ENCODE peak calls at places on chromosome 9, in five cellular contexts. One of them, this sample, is unnamed. For H3K9me3, the result is how much of the 10 kb centered on the place peaks cover.

GRCh38 chr9:121282309-121283071 is 14.5 kb downstream of the GSN start:
- DNase-seq in colonic mucosa: peak
- DNase-seq in CD4-positive, alpha-beta memory T cell: no peak
- DNase-seq in kidney: peak
- DNase-seq in neural progenitor cell: no peak
- DNase-seq in this sample: no peak

GRCh38 chr9:130857864-130858730 is 23.0 kb downstream of the ABL1 start:
- DNase-seq in colonic mucosa: no peak
- DNase-seq in CD4-positive, alpha-beta memory T cell: no peak
- DNase-seq in kidney: peak
- DNase-seq in neural progenitor cell: no peak
- DNase-seq in this sample: no peak

GRCh38 chr9:88092699-88093359 is 45.4 kb downstream of the SPATA31C2 start:
- DNase-seq in colonic mucosa: no peak
- DNase-seq in CD4-positive, alpha-beta memory T cell: no peak
- DNase-seq in kidney: no peak
- DNase-seq in neural progenitor cell: no peak
- DNase-seq in this sample: no peak

GRCh38 chr9:121750715-121751623 is 99.5 kb downstream of the DAB2IP start:
- DNase-seq in colonic mucosa: no peak
- DNase-seq in CD4-positive, alpha-beta memory T cell: no peak
- DNase-seq in kidney: peak
- DNase-seq in neural progenitor cell: peak
- DNase-seq in this sample: no peak

GRCh38 chr9:76921161-76921560 is 15.2 kb upstream of the PRUNE2 start:
- DNase-seq in colonic mucosa: no peak
- DNase-seq in CD4-positive, alpha-beta memory T cell: no peak
- DNase-seq in kidney: no peak
- DNase-seq in neural progenitor cell: no peak
- DNase-seq in this sample: no peak

GRCh38 chr9:126375386-126375785 is 48.8 kb downstream of the MVB12B start:
- DNase-seq in colonic mucosa: peak
- DNase-seq in CD4-positive, alpha-beta memory T cell: no peak
- DNase-seq in kidney: no peak
- DNase-seq in neural progenitor cell: peak
- DNase-seq in this sample: peak

GRCh38 chr9:27292646-27293045 is 4.3 kb downstream of the EQTN start:
- DNase-seq in colonic mucosa: no peak
- DNase-seq in CD4-positive, alpha-beta memory T cell: no peak
- DNase-seq in kidney: no peak
- DNase-seq in neural progenitor cell: peak
- DNase-seq in this sample: no peak

GRCh38 chr9:98805506-98806272 is 1.8 kb upstream of the GALNT12 start:
- DNase-seq in colonic mucosa: no peak
- DNase-seq in CD4-positive, alpha-beta memory T cell: no peak
- DNase-seq in kidney: no peak
- DNase-seq in neural progenitor cell: no peak
- DNase-seq in this sample: no peak

GRCh38 chr9:89595646-89596045 is 9.2 kb upstream of the GADD45G start:
- DNase-seq in colonic mucosa: peak
- DNase-seq in CD4-positive, alpha-beta memory T cell: no peak
- DNase-seq in kidney: no peak
- DNase-seq in neural progenitor cell: no peak
- DNase-seq in this sample: no peak

GRCh38 chr9:72169185-72169584 is 19.9 kb downstream of the GDA start:
- DNase-seq in colonic mucosa: no peak
- DNase-seq in CD4-positive, alpha-beta memory T cell: no peak
- DNase-seq in kidney: no peak
- DNase-seq in neural progenitor cell: no peak
- DNase-seq in this sample: no peak

GRCh38 chr9:24516463-24516862 is 29.2 kb downstream of the IZUMO3 start:
- DNase-seq in colonic mucosa: no peak
- DNase-seq in CD4-positive, alpha-beta memory T cell: no peak
- DNase-seq in kidney: no peak
- DNase-seq in neural progenitor cell: no peak
- DNase-seq in this sample: no peak

GRCh38 chr9:90012825-90013425 is 408.1 kb downstream of the GADD45G start:
- DNase-seq in colonic mucosa: no peak
- DNase-seq in CD4-positive, alpha-beta memory T cell: no peak
- DNase-seq in kidney: no peak
- DNase-seq in neural progenitor cell: no peak
- DNase-seq in this sample: no peak

GRCh38 chr9:94919376-94920098 is 193.0 kb downstream of the AOPEP start:
- DNase-seq in colonic mucosa: no peak
- DNase-seq in CD4-positive, alpha-beta memory T cell: no peak
- DNase-seq in kidney: no peak
- DNase-seq in neural progenitor cell: no peak
- DNase-seq in this sample: no peak

GRCh38 chr9:121398374-121398773 is 28.3 kb upstream of the STOM start:
- DNase-seq in colonic mucosa: no peak
- DNase-seq in CD4-positive, alpha-beta memory T cell: no peak
- DNase-seq in kidney: no peak
- DNase-seq in neural progenitor cell: no peak
- DNase-seq in this sample: no peak

GRCh38 chr9:35415769-35416427 is 74.0 kb upstream of the RUSC2 start:
- DNase-seq in colonic mucosa: no peak
- DNase-seq in CD4-positive, alpha-beta memory T cell: no peak
- DNase-seq in kidney: no peak
- DNase-seq in neural progenitor cell: peak
- DNase-seq in this sample: no peak

GRCh38 chr9:114184071-114184470 is 28.7 kb downstream of the COL27A1 start:
- DNase-seq in colonic mucosa: no peak
- DNase-seq in CD4-positive, alpha-beta memory T cell: no peak
- DNase-seq in kidney: peak
- DNase-seq in neural progenitor cell: no peak
- DNase-seq in this sample: peak

GRCh38 chr9:29198861-29199260 is 1625.6 kb upstream of the C9orf72 start:
- DNase-seq in colonic mucosa: no peak
- DNase-seq in CD4-positive, alpha-beta memory T cell: no peak
- DNase-seq in kidney: no peak
- DNase-seq in neural progenitor cell: no peak
- DNase-seq in this sample: no peak

GRCh38 chr9:34547960-34548603 is 25.3 kb upstream of the ENHO start:
- DNase-seq in colonic mucosa: peak
- DNase-seq in CD4-positive, alpha-beta memory T cell: peak
- DNase-seq in kidney: peak
- DNase-seq in neural progenitor cell: peak
- DNase-seq in this sample: peak

GRCh38 chr9:129761901-129762359 is 9.1 kb upstream of the PTGES start:
- DNase-seq in colonic mucosa: peak
- DNase-seq in CD4-positive, alpha-beta memory T cell: no peak
- DNase-seq in kidney: no peak
- DNase-seq in neural progenitor cell: peak
- DNase-seq in this sample: no peak

GRCh38 chr9:96751815-96752214 is 26.1 kb downstream of the ZNF510 start:
- DNase-seq in colonic mucosa: no peak
- DNase-seq in CD4-positive, alpha-beta memory T cell: no peak
- DNase-seq in kidney: no peak
- DNase-seq in neural progenitor cell: no peak
- DNase-seq in this sample: no peak
- H3K9me3 ChIP-seq in colonic mucosa: under half
- H3K9me3 ChIP-seq in CD4-positive, alpha-beta memory T cell: under half
- H3K9me3 ChIP-seq in kidney: under half
- H3K9me3 ChIP-seq in neural progenitor cell: under half
- H3K9me3 ChIP-seq in this sample: under half

GRCh38 chr9:11973011-11973410 is 720.2 kb upstream of the TYRP1 start:
- DNase-seq in colonic mucosa: no peak
- DNase-seq in CD4-positive, alpha-beta memory T cell: no peak
- DNase-seq in kidney: no peak
- DNase-seq in neural progenitor cell: no peak
- DNase-seq in this sample: no peak
- H3K9me3 ChIP-seq in colonic mucosa: under half
- H3K9me3 ChIP-seq in CD4-positive, alpha-beta memory T cell: under half
- H3K9me3 ChIP-seq in kidney: under half
- H3K9me3 ChIP-seq in neural progenitor cell: under half
- H3K9me3 ChIP-seq in this sample: under half

GRCh38 chr9:103397868-103398600 is 402.9 kb downstream of the CYLC2 start:
- DNase-seq in colonic mucosa: peak
- DNase-seq in CD4-positive, alpha-beta memory T cell: peak
- DNase-seq in kidney: no peak
- DNase-seq in neural progenitor cell: peak
- DNase-seq in this sample: peak
- H3K9me3 ChIP-seq in colonic mucosa: under half
- H3K9me3 ChIP-seq in CD4-positive, alpha-beta memory T cell: under half
- H3K9me3 ChIP-seq in kidney: under half
- H3K9me3 ChIP-seq in neural progenitor cell: under half
- H3K9me3 ChIP-seq in this sample: under half

GRCh38 chr9:69582544-69583297 is 89.5 kb downstream of the APBA1 start:
- DNase-seq in colonic mucosa: no peak
- DNase-seq in CD4-positive, alpha-beta memory T cell: no peak
- DNase-seq in kidney: no peak
- DNase-seq in neural progenitor cell: no peak
- DNase-seq in this sample: peak
- H3K9me3 ChIP-seq in colonic mucosa: under half
- H3K9me3 ChIP-seq in CD4-positive, alpha-beta memory T cell: under half
- H3K9me3 ChIP-seq in kidney: under half
- H3K9me3 ChIP-seq in neural progenitor cell: under half
- H3K9me3 ChIP-seq in this sample: under half

GRCh38 chr9:103210607-103211006 is 215.5 kb downstream of the CYLC2 start:
- DNase-seq in colonic mucosa: no peak
- DNase-seq in CD4-positive, alpha-beta memory T cell: no peak
- DNase-seq in kidney: no peak
- DNase-seq in neural progenitor cell: no peak
- DNase-seq in this sample: no peak
- H3K9me3 ChIP-seq in colonic mucosa: under half
- H3K9me3 ChIP-seq in CD4-positive, alpha-beta memory T cell: under half
- H3K9me3 ChIP-seq in kidney: under half
- H3K9me3 ChIP-seq in neural progenitor cell: under half
- H3K9me3 ChIP-seq in this sample: under half

DNA sequence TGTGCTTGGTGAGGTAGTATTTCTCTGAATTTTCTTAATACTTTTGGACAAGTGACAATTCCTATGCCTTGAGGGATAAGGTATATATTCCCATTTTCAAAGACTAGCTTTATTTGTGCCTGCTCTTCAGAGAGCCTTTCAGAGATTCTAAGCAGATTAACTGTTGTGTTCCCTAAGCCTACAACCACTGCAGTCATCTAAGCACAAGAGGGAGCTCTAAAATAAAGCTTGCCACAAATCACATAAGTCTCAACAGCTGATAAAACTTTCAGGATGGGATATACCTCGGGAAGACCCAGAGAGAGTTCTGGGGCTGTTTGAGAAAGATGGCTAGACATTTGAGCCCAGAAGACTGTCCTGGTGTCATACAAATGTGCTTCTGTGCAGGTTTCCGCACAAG is 157.3 kb downstream of the CYLC2 start:
- DNase-seq in colonic mucosa: no peak
- DNase-seq in CD4-positive, alpha-beta memory T cell: no peak
- DNase-seq in kidney: no peak
- DNase-seq in neural progenitor cell: peak
- DNase-seq in this sample: no peak
- H3K9me3 ChIP-seq in colonic mucosa: under half
- H3K9me3 ChIP-seq in CD4-positive, alpha-beta memory T cell: under half
- H3K9me3 ChIP-seq in kidney: under half
- H3K9me3 ChIP-seq in neural progenitor cell: under half
- H3K9me3 ChIP-seq in this sample: under half

DNA sequence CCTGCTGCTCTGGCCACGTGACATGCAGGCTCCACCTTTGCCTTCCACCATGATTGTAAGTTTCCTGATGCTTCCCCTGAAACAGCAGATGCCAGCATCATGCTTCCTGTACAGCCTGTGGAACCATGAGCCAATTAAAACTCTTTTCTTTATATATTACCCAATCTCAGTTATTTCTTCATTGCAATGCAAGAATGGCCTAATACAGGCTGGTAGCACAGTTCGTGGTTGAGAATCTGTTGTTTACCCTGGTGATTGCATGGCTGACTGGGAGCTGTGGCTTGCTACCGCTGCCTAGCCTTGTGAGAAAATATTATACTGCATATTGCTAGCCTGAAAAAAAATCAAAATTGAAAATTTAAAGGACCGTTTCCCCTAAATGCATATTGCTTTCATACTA is 44.8 kb upstream of the PTPN3 start:
- DNase-seq in colonic mucosa: no peak
- DNase-seq in CD4-positive, alpha-beta memory T cell: no peak
- DNase-seq in kidney: no peak
- DNase-seq in neural progenitor cell: no peak
- DNase-seq in this sample: no peak
- H3K9me3 ChIP-seq in colonic mucosa: under half
- H3K9me3 ChIP-seq in CD4-positive, alpha-beta memory T cell: under half
- H3K9me3 ChIP-seq in kidney: under half
- H3K9me3 ChIP-seq in neural progenitor cell: under half
- H3K9me3 ChIP-seq in this sample: under half

DNA sequence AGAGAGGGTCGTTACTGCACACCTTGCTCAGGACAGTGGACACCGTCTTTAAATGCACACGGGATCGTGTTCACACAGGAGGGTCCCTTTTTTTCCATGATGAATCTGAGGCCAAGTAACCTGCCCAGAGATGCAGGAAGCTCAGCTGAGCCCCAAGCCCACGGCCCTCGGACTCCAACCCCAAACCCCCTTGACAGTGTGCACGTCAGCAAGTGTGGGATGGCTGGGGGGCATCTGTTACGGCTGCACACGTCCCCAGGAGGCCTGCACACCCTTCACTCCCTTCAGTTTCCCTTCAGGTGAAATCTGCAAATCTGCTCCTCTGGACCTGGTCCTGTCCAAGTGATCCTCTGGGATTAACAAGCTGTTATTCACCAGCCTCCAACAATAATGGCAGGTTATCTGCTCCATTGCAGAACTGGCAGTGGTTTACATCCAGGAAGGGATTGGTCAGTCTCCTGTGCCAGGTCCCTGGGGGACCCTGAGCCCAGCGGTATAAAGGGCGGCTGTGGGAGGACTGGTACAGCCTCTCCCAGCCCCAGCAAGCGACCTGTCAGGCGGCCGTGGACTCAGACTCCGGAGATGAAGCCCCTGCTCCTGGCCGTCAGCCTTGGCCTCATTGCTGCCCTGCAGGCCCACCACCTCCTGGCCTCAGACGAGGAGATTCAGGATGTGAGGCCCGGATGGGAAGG is at the start of gene LCN1:
- DNase-seq in colonic mucosa: no peak
- DNase-seq in CD4-positive, alpha-beta memory T cell: no peak
- DNase-seq in kidney: no peak
- DNase-seq in neural progenitor cell: no peak
- DNase-seq in this sample: no peak
- H3K9me3 ChIP-seq in colonic mucosa: under half
- H3K9me3 ChIP-seq in CD4-positive, alpha-beta memory T cell: under half
- H3K9me3 ChIP-seq in kidney: under half
- H3K9me3 ChIP-seq in neural progenitor cell: under half
- H3K9me3 ChIP-seq in this sample: under half